ENCODE peak calls at places on chromosomes 3 and 15, in six cellular contexts. U is HepG2, Y is K562, S is upper lobe of left lung, I is GM12878, E is HCT116. M is an unnamed sample.

GRCh38 chr15:41493902-41494189 is 172 bp downstream of the ITPKA start:
- ATAC-seq in U (no peak), Y (peak; percentile 2), S (no peak), I (peak; percentile 5), E (peak; percentile 37), M (peak; percentile 13)

GRCh38 chr3:119235151-119235550 is 5.5 kb downstream of the B4GALT4 start:
- ATAC-seq in U (no peak), Y (no peak), S (no peak), I (no peak), E (no peak), M (no peak)

GRCh38 chr15:84981711-84982300 is at the start of gene PDE8A:
- ATAC-seq in U (peak; percentile 4), Y (peak; percentile 1), S (no peak), I (no peak), E (peak; percentile 21), M (peak; percentile 8)

GRCh38 chr3:125679258-125679657 is 84.0 kb upstream of the OSBPL11 start:
- ATAC-seq in U (peak; percentile 60), Y (peak; percentile 48), S (no peak), I (no peak), E (no peak), M (no peak)

GRCh38 chr3:51621091-51621892 is 49.8 kb upstream of the TEX264 start:
- ATAC-seq in U (peak; percentile 87), Y (no peak), S (peak; percentile 51), I (no peak), E (no peak), M (peak; percentile 69)

GRCh38 chr3:149626671-149627070 is 31.2 kb downstream of the WWTR1 start:
- ATAC-seq in U (no peak), Y (no peak), S (peak; percentile 75), I (no peak), E (no peak), M (no peak)

GRCh38 chr3:130081371-130081881 is at the start of gene ALG1L2:
- ATAC-seq in U (peak; percentile 75), Y (no peak), S (no peak), I (no peak), E (no peak), M (no peak)

GRCh38 chr3:62679988-62680387 is 195.2 kb downstream of the CADPS start:
- ATAC-seq in U (no peak), Y (no peak), S (no peak), I (no peak), E (no peak), M (no peak)

GRCh38 chr15:68598171-68599152 is 19.7 kb downstream of the CORO2B start:
- ATAC-seq in U (no peak), Y (no peak), S (no peak), I (no peak), E (no peak), M (peak; percentile 59)

GRCh38 chr3:169644750-169645149 is 18.8 kb downstream of the MECOM start:
- ATAC-seq in U (no peak), Y (no peak), S (no peak), I (no peak), E (no peak), M (no peak)

GRCh38 chr3:196135693-196136639 is 54.1 kb upstream of the TFRC start:
- ATAC-seq in U (peak; percentile 86), Y (peak; percentile 17), S (peak; percentile 92), I (peak; percentile 23), E (no peak), M (no peak)

GRCh38 chr15:72312605-72313447 is 7.1 kb downstream of the CELF6 start:
- ATAC-seq in U (peak; percentile 96), Y (peak; percentile 99), S (peak; percentile 76), I (peak; percentile 100), E (peak; percentile 100), M (peak; percentile 71)

GRCh38 chr15:89785064-89785770 is 9.1 kb downstream of the MESP2 start:
- ATAC-seq in U (peak; percentile 76), Y (no peak), S (peak; percentile 38), I (no peak), E (no peak), M (no peak)

GRCh38 chr3:100775669-100776068 is 66.4 kb downstream of the TFG start:
- ATAC-seq in U (no peak), Y (no peak), S (no peak), I (no peak), E (no peak), M (no peak)

GRCh38 chr15:60128000-60128376 is 123.9 kb downstream of the FOXB1 start:
- ATAC-seq in U (no peak), Y (no peak), S (no peak), I (no peak), E (no peak), M (peak; percentile 63)

GRCh38 chr3:128073807-128074206 is 21.6 kb downstream of the SEC61A1 start:
- ATAC-seq in U (no peak), Y (no peak), S (no peak), I (no peak), E (no peak), M (no peak)

GRCh38 chr3:2873986-2874385 is 236.2 kb downstream of the IL5RA start:
- ATAC-seq in U (no peak), Y (no peak), S (no peak), I (no peak), E (no peak), M (no peak)

GRCh38 chr3:186425788-186426730 is 64.0 kb upstream of the DGKG start:
- ATAC-seq in U (peak; percentile 86), Y (peak; percentile 65), S (no peak), I (peak; percentile 75), E (peak; percentile 86), M (no peak)

GRCh38 chr3:152222327-152222726 is 46.4 kb upstream of the MBNL1 start:
- ATAC-seq in U (no peak), Y (no peak), S (no peak), I (peak; percentile 38), E (no peak), M (peak; percentile 76)

DNA sequence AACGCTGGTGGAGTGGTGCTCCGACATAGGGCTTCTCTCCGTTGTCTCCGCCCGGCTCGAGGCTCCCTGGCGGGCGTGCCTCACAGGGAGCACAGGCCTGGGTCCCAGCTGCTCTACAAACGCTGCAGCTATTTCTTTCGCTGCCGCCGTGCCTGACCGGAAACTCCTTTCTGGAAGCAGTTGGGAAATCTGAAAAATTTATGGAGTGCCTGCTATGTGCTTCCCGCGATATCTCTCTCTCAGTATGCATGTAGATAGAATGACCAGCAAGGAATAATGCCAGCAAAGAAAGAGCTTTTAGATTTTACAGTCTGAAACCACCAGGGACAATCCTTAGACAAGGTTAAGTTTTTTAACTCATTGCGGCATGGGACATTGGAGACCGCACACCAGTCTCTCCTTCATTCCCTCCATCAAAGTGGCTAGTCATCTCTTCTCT is 834 bp upstream of the NPHP3 start:
- ATAC-seq in U (peak; percentile 50), Y (no peak), S (peak; percentile 56), I (no peak), E (no peak), M (no peak)
- TF ChIP-seq POLR2A in U (no peak), Y (peak; percentile 51), S (peak; percentile 79), I (no peak), E (no peak), M (no peak)

DNA sequence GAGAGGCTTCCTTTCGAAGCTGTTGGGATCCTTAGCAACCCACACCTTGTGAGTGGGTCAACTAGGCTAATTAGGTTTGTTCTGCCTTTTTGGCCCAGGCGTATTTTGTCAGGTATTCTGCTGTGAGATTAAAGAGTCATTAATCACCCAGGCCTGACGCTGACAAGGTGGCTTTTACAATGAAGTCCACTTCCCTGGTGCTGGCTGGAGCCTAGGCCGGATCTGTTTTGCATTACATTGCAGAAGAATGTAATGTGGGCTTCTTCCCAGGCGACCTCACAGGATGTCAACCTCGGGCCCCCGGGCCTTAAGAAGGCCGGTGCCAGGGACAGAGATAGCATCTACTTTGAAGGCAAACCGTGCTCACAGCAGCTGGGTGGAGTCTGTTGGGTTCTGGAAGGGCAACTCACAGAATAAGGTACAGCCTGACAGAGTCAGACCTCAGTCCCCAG is 76.9 kb downstream of the HES1 start:
- ATAC-seq in U (no peak), Y (peak; percentile 74), S (no peak), I (no peak), E (no peak), M (no peak)
- TF ChIP-seq POLR2AphosphoS5 in U (no peak), Y (no peak), S (no peak), I (no peak), E (no peak), M (no peak)

DNA sequence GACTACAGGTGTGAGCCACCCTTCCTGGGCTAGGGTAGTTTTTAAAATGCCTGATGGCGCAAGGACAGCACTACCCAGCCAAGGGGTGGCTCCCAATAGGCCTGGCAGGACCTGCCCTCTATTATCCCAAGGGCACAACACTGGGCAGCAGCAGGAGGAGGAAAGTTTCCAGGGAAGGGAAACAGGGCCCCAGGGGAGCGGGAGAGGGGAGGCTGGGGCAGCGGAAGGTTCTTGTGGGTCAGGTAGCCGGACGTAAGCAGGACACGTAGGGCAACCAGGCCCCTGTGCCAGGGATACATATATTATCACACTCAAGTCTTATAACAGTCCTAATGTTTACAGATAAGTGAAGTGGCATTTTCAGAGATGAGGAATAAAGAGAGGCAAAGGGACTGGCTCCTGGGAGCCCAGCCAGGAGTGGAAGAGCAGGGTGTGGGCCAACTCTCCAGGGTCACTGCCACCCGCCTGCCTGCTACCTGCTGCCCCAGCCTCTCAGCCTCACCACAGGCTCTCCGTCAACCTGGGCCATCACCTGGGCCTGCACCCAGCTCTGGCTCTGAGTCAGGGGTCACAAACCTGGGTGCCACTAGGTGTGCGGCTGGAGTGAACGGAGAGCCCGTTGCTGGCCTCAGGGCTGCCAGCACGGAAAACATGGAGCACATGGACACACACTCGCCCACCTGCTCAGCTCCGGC is 73.2 kb upstream of the SNRPA1 start:
- ATAC-seq in U (no peak), Y (no peak), S (peak; percentile 60), I (no peak), E (no peak), M (no peak)
- H3K4me3 ChIP-seq in U (no peak overlapping the region), Y (no peak overlapping the region), S (no peak overlapping the region), I (no peak overlapping the region), E (no peak overlapping the region), M (no peak overlapping the region)

GRCh38 chr3:9730747-9731205 is 759 bp upstream of the BRPF1 start:
- ATAC-seq in U (peak; percentile 77), Y (peak; percentile 69), S (peak; percentile 84), I (peak; percentile 61), E (peak; percentile 78), M (peak; percentile 86)

GRCh38 chr3:9729419-9729818 is 2.1 kb upstream of the BRPF1 start:
- ATAC-seq in U (no peak), Y (no peak), S (no peak), I (no peak), E (no peak), M (no peak)

GRCh38 chr3:9732753-9733115 is 1.2 kb downstream of the BRPF1 start:
- ATAC-seq in U (no peak), Y (no peak), S (no peak), I (no peak), E (no peak), M (no peak)

GRCh38 chr3:9731206-9732079 is at the start of gene BRPF1:
- ATAC-seq in U (peak; percentile 95), Y (peak; percentile 97), S (peak; percentile 100), I (peak; percentile 97), E (peak; percentile 96), M (peak; percentile 98)

DNA sequence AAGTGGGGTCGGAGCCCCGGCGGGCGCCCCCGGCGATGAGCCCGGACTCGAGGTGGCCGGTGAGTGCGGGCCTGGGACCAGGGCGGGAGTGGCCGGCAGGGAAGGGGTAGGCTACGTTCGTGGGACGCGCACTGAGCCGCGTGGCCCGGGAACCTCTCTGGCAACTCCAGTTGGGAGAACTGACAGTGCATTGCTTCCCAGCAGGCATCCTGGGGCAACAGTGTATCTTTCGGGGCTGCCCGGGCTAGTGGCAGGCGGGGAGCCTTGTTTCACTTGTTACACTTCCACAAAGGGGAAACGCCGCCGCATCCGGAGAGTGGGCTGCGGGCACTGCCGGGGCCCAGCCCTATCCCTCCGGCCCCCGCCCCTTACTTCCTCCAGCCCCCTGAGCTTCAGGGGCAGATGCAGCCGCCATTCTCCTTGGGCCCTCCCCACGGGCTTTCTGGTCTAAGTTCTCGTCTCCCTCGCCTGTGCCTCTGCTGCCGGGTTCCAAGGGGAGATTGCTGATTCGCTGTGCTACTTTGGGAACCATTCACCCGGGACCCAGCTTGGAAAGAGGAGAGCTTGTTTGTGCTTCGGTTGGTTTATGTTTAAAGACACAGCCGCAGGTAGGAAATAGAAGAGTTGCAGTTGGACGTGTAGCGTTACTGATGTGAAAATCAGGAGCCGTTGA is 681 bp downstream of the BRPF1 start:
- ATAC-seq in U (peak; percentile 39), Y (peak; percentile 54), S (no peak), I (peak; percentile 13), E (no peak), M (no peak)
- TF ChIP-seq POLR2A in U (no peak), Y (no peak), S (no peak), I (no peak), E (no peak), M (no peak)